ENCODE peak calls at places on chromosomes 12 and 14, in seven cellular contexts. G is neuronal stem cell, L is mesenchymal stem cell, Y is IMR-90, I is mesendoderm, B is H1, C is H9. H is an unnamed sample.

GRCh38 chr14:77478796-77479195 is 19.8 kb downstream of the ISM2 start:
- DNase-seq in G (no peak), L (no peak), Y (no peak), I (no peak), B (no peak), C (no peak), H (no peak)

GRCh38 chr14:88550078-88550477 is 4.7 kb downstream of the PTPN21 start:
- DNase-seq in G (no peak), L (no peak), Y (no peak), I (no peak), B (no peak), C (no peak), H (no peak)

GRCh38 chr12:2690348-2691000 is 104.3 kb upstream of the FKBP4 start:
- DNase-seq in G (no peak), L (no peak), Y (no peak), I (no peak), B (no peak), C (no peak), H (no peak)

GRCh38 chr14:35341454-35342159 is 49.4 kb downstream of the PSMA6 start:
- DNase-seq in G (no peak), L (peak; percentile 60), Y (peak; percentile 72), I (peak; percentile 89), B (no peak), C (peak; percentile 85), H (peak; percentile 68)

GRCh38 chr12:131162113-131162512 is 208.4 kb downstream of the ADGRD1 start:
- DNase-seq in G (no peak), L (no peak), Y (no peak), I (no peak), B (no peak), C (no peak), H (no peak)

GRCh38 chr12:56989866-56990610 is 16.3 kb downstream of the ZBTB39 start:
- DNase-seq in G (no peak), L (no peak), Y (no peak), I (no peak), B (no peak), C (no peak), H (no peak)

GRCh38 chr14:24441904-24442239 is 704 bp downstream of the SDR39U1 start:
- DNase-seq in G (no peak), L (no peak), Y (peak; percentile 52), I (no peak), B (no peak), C (no peak), H (peak; percentile 18)

GRCh38 chr12:52147367-52147972 is 44.3 kb downstream of the KRT80 start:
- DNase-seq in G (no peak), L (peak; percentile 97), Y (peak; percentile 99), I (peak; percentile 73), B (no peak), C (peak; percentile 60), H (peak; percentile 99)

GRCh38 chr12:94263905-94264655 is 115.7 kb downstream of the PLXNC1 start:
- DNase-seq in G (no peak), L (no peak), Y (no peak), I (peak; percentile 96), B (peak; percentile 84), C (peak; percentile 88), H (no peak)

GRCh38 chr12:20492251-20492728 is 124.0 kb downstream of the PDE3A start:
- DNase-seq in G (no peak), L (peak; percentile 67), Y (peak; percentile 65), I (peak; percentile 60), B (no peak), C (no peak), H (no peak)

GRCh38 chr12:21656931-21657335 is 709 bp downstream of the LDHB start:
- DNase-seq in G (peak; percentile 5), L (peak; percentile 69), Y (peak; percentile 50), I (peak; percentile 68), B (no peak), C (peak; percentile 47), H (no peak)

GRCh38 chr12:1845427-1845826 is 25.1 kb downstream of the LRTM2 start:
- DNase-seq in G (no peak), L (no peak), Y (no peak), I (no peak), B (no peak), C (peak; percentile 25), H (no peak)

GRCh38 chr12:3364226-3364625 is 126.8 kb upstream of the PRMT8 start:
- DNase-seq in G (no peak), L (no peak), Y (no peak), I (no peak), B (no peak), C (peak; percentile 21), H (no peak)

GRCh38 chr14:34461334-34462131 is 507 bp downstream of the SPTSSA start:
- DNase-seq in G (peak; percentile 58), L (peak; percentile 73), Y (peak; percentile 52), I (peak; percentile 91), B (no peak), C (peak; percentile 68), H (peak; percentile 64)

GRCh38 chr12:6313326-6313940 is 3.0 kb downstream of the PLEKHG6 start:
- DNase-seq in G (no peak), L (no peak), Y (no peak), I (no peak), B (no peak), C (peak; percentile 28), H (peak; percentile 51)

GRCh38 chr12:13900718-13901117 is 80.7 kb downstream of the GRIN2B start:
- DNase-seq in G (no peak), L (no peak), Y (no peak), I (no peak), B (no peak), C (no peak), H (no peak)

GRCh38 chr12:124379938-124380754 is 85.3 kb downstream of the RFLNA start:
- DNase-seq in G (no peak), L (peak; percentile 89), Y (peak; percentile 89), I (no peak), B (no peak), C (no peak), H (peak; percentile 35)

GRCh38 chr14:58898655-58899316 is 261.0 kb downstream of the DACT1 start:
- DNase-seq in G (no peak), L (peak; percentile 93), Y (peak; percentile 97), I (peak; percentile 29), B (no peak), C (no peak), H (peak; percentile 82)

GRCh38 chr12:1644523-1645438 is 15.8 kb downstream of the WNT5B start:
- DNase-seq in G (no peak), L (no peak), Y (peak; percentile 91), I (no peak), B (no peak), C (no peak), H (no peak)

GRCh38 chr12:66746489-66747201 is 67.8 kb upstream of the GRIP1 start:
- DNase-seq in G (no peak), L (no peak), Y (no peak), I (peak; percentile 60), B (no peak), C (no peak), H (no peak)

GRCh38 chr14:39023939-39024871 is 78.8 kb downstream of the SEC23A start:
- DNase-seq in G (no peak), L (no peak), Y (no peak), I (no peak), B (no peak), C (no peak), H (no peak)

GRCh38 chr14:67576216-67576615 is 23.9 kb downstream of the PIGH start:
- DNase-seq in G (no peak), L (no peak), Y (no peak), I (no peak), B (no peak), C (no peak), H (no peak)

GRCh38 chr12:30796508-30796780 is 41.7 kb upstream of the CAPRIN2 start:
- DNase-seq in G (peak; percentile 66), L (no peak), Y (peak; percentile 67), I (no peak), B (no peak), C (peak; percentile 81), H (no peak)

GRCh38 chr14:68368850-68369249 is 424.0 kb downstream of the ZFP36L1 start:
- DNase-seq in G (no peak), L (no peak), Y (no peak), I (no peak), B (no peak), C (no peak), H (no peak)

GRCh38 chr12:48165089-48166031 is 8.0 kb upstream of the ASB8 start:
- DNase-seq in G (peak; percentile 62), L (peak; percentile 56), Y (peak; percentile 68), I (peak; percentile 71), B (no peak), C (no peak), H (peak; percentile 73)

GRCh38 chr14:75301666-75302325 is 23.2 kb downstream of the FOS start:
- DNase-seq in G (no peak), L (peak; percentile 76), Y (no peak), I (no peak), B (no peak), C (no peak), H (peak; percentile 91)

GRCh38 chr14:21109377-21110260 is 8.8 kb downstream of the TMEM253 start:
- DNase-seq in G (no peak), L (no peak), Y (no peak), I (peak; percentile 79), B (no peak), C (no peak), H (no peak)

GRCh38 chr12:45310627-45310968 is 94.7 kb downstream of the ANO6 start:
- DNase-seq in G (no peak), L (no peak), Y (no peak), I (no peak), B (no peak), C (no peak), H (no peak)
- H3K23ac ChIP-seq in G (no peak overlapping the region), L (no peak overlapping the region), Y (no peak overlapping the region), I (no peak overlapping the region), B (no peak overlapping the region), C (no peak overlapping the region), H (no peak overlapping the region)

DNA sequence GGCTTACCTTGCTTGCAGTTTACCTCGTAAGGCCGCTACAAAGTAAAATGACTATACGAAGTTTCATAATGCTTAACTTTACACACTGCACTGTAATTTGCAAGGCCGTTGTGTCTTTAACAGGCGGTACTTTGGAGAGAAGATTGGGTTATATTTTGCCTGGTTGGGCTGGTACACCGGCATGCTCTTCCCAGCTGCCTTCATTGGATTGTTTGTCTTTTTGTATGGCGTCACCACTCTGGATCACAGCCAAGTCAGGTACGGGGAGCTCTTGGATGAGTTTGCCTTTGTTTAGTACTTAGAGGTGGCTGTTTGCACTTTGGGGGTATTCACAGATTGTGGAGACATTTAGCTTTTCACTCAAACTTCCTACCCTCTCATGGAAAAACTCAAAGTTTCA is 167.8 kb downstream of the SLC5A8 start:
- DNase-seq in G (no peak), L (no peak), Y (no peak), I (no peak), B (no peak), C (no peak), H (no peak)
- H3K4ac ChIP-seq in G (no peak overlapping the region), L (no peak overlapping the region), Y (no peak overlapping the region), I (no peak overlapping the region), B (no peak overlapping the region), C (no peak overlapping the region), H (no peak overlapping the region)

GRCh38 chr12:69919565-69919964 is 94.5 kb downstream of the MYRFL start:
- DNase-seq in G (no peak), L (no peak), Y (no peak), I (no peak), B (no peak), C (no peak), H (no peak)
- H3K18ac ChIP-seq in G (no peak overlapping the region), L (no peak overlapping the region), Y (no peak overlapping the region), I (peak overlapping the region; percentile 51), B (no peak overlapping the region), C (no peak overlapping the region), H (no peak overlapping the region)

DNA sequence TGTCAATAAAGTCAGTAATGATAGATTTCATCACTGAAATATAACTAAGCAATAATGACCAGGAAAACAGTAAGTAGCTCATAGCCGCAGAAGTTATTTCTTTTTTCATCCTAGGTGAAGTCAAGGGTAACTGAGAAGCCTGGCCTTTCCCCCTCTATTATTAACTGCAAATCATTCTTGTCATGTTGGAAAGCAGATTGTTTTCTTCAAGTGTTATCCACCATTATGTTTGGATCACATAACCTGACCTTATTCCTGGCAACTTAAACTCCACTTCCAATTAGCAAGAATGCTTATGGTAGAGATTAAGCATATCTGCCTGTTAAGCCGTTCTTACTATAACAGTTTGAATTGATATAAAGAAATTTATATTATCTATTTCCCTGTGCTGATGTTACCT is 603.3 kb upstream of the FOXG1 start:
- DNase-seq in G (no peak), L (no peak), Y (no peak), I (peak; percentile 6), B (no peak), C (no peak), H (no peak)
- H3K23ac ChIP-seq in G (no peak overlapping the region), L (no peak overlapping the region), Y (no peak overlapping the region), I (no peak overlapping the region), B (no peak overlapping the region), C (no peak overlapping the region), H (no peak overlapping the region)

H was measured in trophoblast cell.